ENCODE peak calls at places on chromosome 9, in eight cellular contexts. One of them, this sample, is unnamed.

GRCh38 chr9:94928696-94929372 is 202.3 kb downstream of the AOPEP start:
- DNase-seq in mucosa of descending colon: no peak
- DNase-seq in NCI-H510A: no peak
- DNase-seq in small intestine: no peak
- DNase-seq in NCI-H748 treated with DMSO at 0.1 percent for 48 hours: no peak
- DNase-seq in HL-60: no peak
- DNase-seq in HS-27A: no peak
- DNase-seq in Kasumi-1: no peak
- DNase-seq in this sample: no peak

GRCh38 chr9:98610196-98610595 is 98.5 kb downstream of the GABBR2 start:
- DNase-seq in mucosa of descending colon: no peak
- DNase-seq in HL-60: no peak
- DNase-seq in HS-27A: no peak
- DNase-seq in NCI-H748 treated with DMSO at 0.1 percent for 48 hours: no peak
- DNase-seq in NCI-H510A: no peak
- DNase-seq in Kasumi-1: no peak
- DNase-seq in small intestine: no peak
- DNase-seq in this sample: no peak

GRCh38 chr9:125028041-125028440 is 87.2 kb upstream of the GOLGA1 start:
- DNase-seq in mucosa of descending colon: no peak
- DNase-seq in NCI-H510A: no peak
- DNase-seq in NCI-H748 treated with DMSO at 0.1 percent for 48 hours: no peak
- DNase-seq in HL-60: no peak
- DNase-seq in small intestine: peak; percentile 7
- DNase-seq in Kasumi-1: no peak
- DNase-seq in HS-27A: no peak
- DNase-seq in this sample: no peak

GRCh38 chr9:2086971-2087370 is 71.8 kb downstream of the SMARCA2 start:
- DNase-seq in NCI-H748 treated with DMSO at 0.1 percent for 48 hours: no peak
- DNase-seq in HL-60: no peak
- DNase-seq in Kasumi-1: no peak
- DNase-seq in NCI-H510A: no peak
- DNase-seq in mucosa of descending colon: no peak
- DNase-seq in HS-27A: no peak
- DNase-seq in small intestine: no peak
- DNase-seq in this sample: no peak

GRCh38 chr9:32782476-32783167 is 718 bp upstream of the TMEM215 start:
- DNase-seq in HL-60: no peak
- DNase-seq in NCI-H510A: no peak
- DNase-seq in small intestine: no peak
- DNase-seq in mucosa of descending colon: no peak
- DNase-seq in NCI-H748 treated with DMSO at 0.1 percent for 48 hours: no peak
- DNase-seq in HS-27A: no peak
- DNase-seq in Kasumi-1: no peak
- DNase-seq in this sample: no peak

GRCh38 chr9:131959056-131959455 is 120.6 kb downstream of the MED27 start:
- DNase-seq in HL-60: no peak
- DNase-seq in Kasumi-1: no peak
- DNase-seq in NCI-H510A: no peak
- DNase-seq in mucosa of descending colon: no peak
- DNase-seq in HS-27A: no peak
- DNase-seq in small intestine: no peak
- DNase-seq in NCI-H748 treated with DMSO at 0.1 percent for 48 hours: no peak
- DNase-seq in this sample: no peak

GRCh38 chr9:126849811-126850210 is 10.6 kb upstream of the ZBTB34 start:
- DNase-seq in small intestine: no peak
- DNase-seq in HL-60: no peak
- DNase-seq in HS-27A: no peak
- DNase-seq in Kasumi-1: no peak
- DNase-seq in NCI-H748 treated with DMSO at 0.1 percent for 48 hours: no peak
- DNase-seq in mucosa of descending colon: no peak
- DNase-seq in NCI-H510A: no peak
- DNase-seq in this sample: no peak

GRCh38 chr9:136762221-136762691 is 2.1 kb downstream of the LCN15 start:
- DNase-seq in mucosa of descending colon: no peak
- DNase-seq in NCI-H510A: no peak
- DNase-seq in NCI-H748 treated with DMSO at 0.1 percent for 48 hours: no peak
- DNase-seq in HS-27A: no peak
- DNase-seq in small intestine: no peak
- DNase-seq in Kasumi-1: no peak
- DNase-seq in HL-60: no peak
- DNase-seq in this sample: no peak

GRCh38 chr9:130805510-130806387 is 29.3 kb upstream of the ABL1 start:
- DNase-seq in mucosa of descending colon: no peak
- DNase-seq in small intestine: no peak
- DNase-seq in NCI-H748 treated with DMSO at 0.1 percent for 48 hours: no peak
- DNase-seq in HL-60: no peak
- DNase-seq in NCI-H510A: no peak
- DNase-seq in Kasumi-1: peak; percentile 13
- DNase-seq in HS-27A: no peak
- DNase-seq in this sample: no peak

GRCh38 chr9:94779101-94779500 is 52.6 kb downstream of the AOPEP start:
- DNase-seq in HL-60: no peak
- DNase-seq in NCI-H748 treated with DMSO at 0.1 percent for 48 hours: no peak
- DNase-seq in mucosa of descending colon: no peak
- DNase-seq in HS-27A: no peak
- DNase-seq in NCI-H510A: no peak
- DNase-seq in Kasumi-1: no peak
- DNase-seq in small intestine: no peak
- DNase-seq in this sample: no peak

GRCh38 chr9:113631093-113631765 is 167.7 kb downstream of the RGS3 start:
- DNase-seq in NCI-H748 treated with DMSO at 0.1 percent for 48 hours: no peak
- DNase-seq in small intestine: no peak
- DNase-seq in Kasumi-1: no peak
- DNase-seq in HS-27A: no peak
- DNase-seq in HL-60: no peak
- DNase-seq in NCI-H510A: no peak
- DNase-seq in mucosa of descending colon: no peak
- DNase-seq in this sample: no peak

GRCh38 chr9:119968837-119969707 is 599.8 kb upstream of the BRINP1 start:
- DNase-seq in NCI-H748 treated with DMSO at 0.1 percent for 48 hours: peak; percentile 76
- DNase-seq in small intestine: peak; percentile 49
- DNase-seq in mucosa of descending colon: peak; percentile 73
- DNase-seq in HS-27A: no peak
- DNase-seq in NCI-H510A: peak; percentile 24
- DNase-seq in Kasumi-1: peak; percentile 57
- DNase-seq in HL-60: peak; percentile 18
- DNase-seq in this sample: peak; percentile 77

GRCh38 chr9:83304686-83305085 is 233.5 kb downstream of the FRMD3 start:
- DNase-seq in small intestine: no peak
- DNase-seq in HL-60: no peak
- DNase-seq in Kasumi-1: no peak
- DNase-seq in HS-27A: no peak
- DNase-seq in NCI-H748 treated with DMSO at 0.1 percent for 48 hours: no peak
- DNase-seq in mucosa of descending colon: peak; percentile 53
- DNase-seq in NCI-H510A: no peak
- DNase-seq in this sample: no peak

GRCh38 chr9:93003552-93004407 is 54.7 kb upstream of the SUSD3 start:
- DNase-seq in HL-60: peak; percentile 28
- DNase-seq in NCI-H510A: peak; percentile 42
- DNase-seq in Kasumi-1: peak; percentile 54
- DNase-seq in NCI-H748 treated with DMSO at 0.1 percent for 48 hours: peak; percentile 6
- DNase-seq in small intestine: peak; percentile 76
- DNase-seq in HS-27A: no peak
- DNase-seq in mucosa of descending colon: peak; percentile 78
- DNase-seq in this sample: peak; percentile 49

GRCh38 chr9:136058152-136058483 is 37.0 kb downstream of the NACC2 start:
- DNase-seq in NCI-H510A: no peak
- DNase-seq in Kasumi-1: no peak
- DNase-seq in small intestine: no peak
- DNase-seq in mucosa of descending colon: no peak
- DNase-seq in NCI-H748 treated with DMSO at 0.1 percent for 48 hours: no peak
- DNase-seq in HS-27A: no peak
- DNase-seq in HL-60: no peak
- DNase-seq in this sample: no peak

GRCh38 chr9:129863059-129863690 is 27.9 kb downstream of the USP20 start:
- DNase-seq in mucosa of descending colon: peak; percentile 29
- DNase-seq in NCI-H510A: no peak
- DNase-seq in NCI-H748 treated with DMSO at 0.1 percent for 48 hours: no peak
- DNase-seq in Kasumi-1: peak; percentile 96
- DNase-seq in HS-27A: no peak
- DNase-seq in HL-60: peak; percentile 77
- DNase-seq in small intestine: peak; percentile 60
- DNase-seq in this sample: peak; percentile 26

GRCh38 chr9:116073826-116074225 is 79.8 kb upstream of the PAPPA start:
- DNase-seq in small intestine: no peak
- DNase-seq in Kasumi-1: no peak
- DNase-seq in mucosa of descending colon: no peak
- DNase-seq in NCI-H748 treated with DMSO at 0.1 percent for 48 hours: no peak
- DNase-seq in NCI-H510A: no peak
- DNase-seq in HL-60: no peak
- DNase-seq in HS-27A: peak; percentile 41
- DNase-seq in this sample: no peak

GRCh38 chr9:88476491-88477271 is 58.3 kb upstream of the NXNL2 start:
- DNase-seq in small intestine: no peak
- DNase-seq in HL-60: no peak
- DNase-seq in Kasumi-1: no peak
- DNase-seq in mucosa of descending colon: no peak
- DNase-seq in HS-27A: no peak
- DNase-seq in NCI-H748 treated with DMSO at 0.1 percent for 48 hours: no peak
- DNase-seq in NCI-H510A: no peak
- DNase-seq in this sample: no peak

GRCh38 chr9:133980864-133981588 is 11.1 kb downstream of the VAV2 start:
- DNase-seq in mucosa of descending colon: no peak
- DNase-seq in HL-60: no peak
- DNase-seq in NCI-H748 treated with DMSO at 0.1 percent for 48 hours: no peak
- DNase-seq in Kasumi-1: no peak
- DNase-seq in small intestine: no peak
- DNase-seq in HS-27A: no peak
- DNase-seq in NCI-H510A: peak; percentile 61
- DNase-seq in this sample: no peak

GRCh38 chr9:37675661-37676060 is 24.9 kb downstream of the FRMPD1 start:
- DNase-seq in mucosa of descending colon: peak; percentile 46
- DNase-seq in NCI-H510A: peak; percentile 30
- DNase-seq in Kasumi-1: no peak
- DNase-seq in HS-27A: no peak
- DNase-seq in HL-60: no peak
- DNase-seq in NCI-H748 treated with DMSO at 0.1 percent for 48 hours: peak; percentile 30
- DNase-seq in small intestine: peak; percentile 36
- DNase-seq in this sample: no peak

GRCh38 chr9:69582544-69583297 is 89.5 kb downstream of the APBA1 start:
- DNase-seq in NCI-H510A: no peak
- DNase-seq in small intestine: no peak
- DNase-seq in NCI-H748 treated with DMSO at 0.1 percent for 48 hours: no peak
- DNase-seq in HL-60: no peak
- DNase-seq in mucosa of descending colon: peak; percentile 23
- DNase-seq in HS-27A: no peak
- DNase-seq in Kasumi-1: no peak
- DNase-seq in this sample: no peak

GRCh38 chr9:83538172-83538889 is at the start of gene FRMD3:
- DNase-seq in mucosa of descending colon: peak; percentile 78
- DNase-seq in NCI-H748 treated with DMSO at 0.1 percent for 48 hours: peak; percentile 50
- DNase-seq in Kasumi-1: peak; percentile 78
- DNase-seq in HL-60: peak; percentile 50
- DNase-seq in HS-27A: no peak
- DNase-seq in small intestine: peak; percentile 68
- DNase-seq in NCI-H510A: peak; percentile 84
- DNase-seq in this sample: peak; percentile 68

GRCh38 chr9:94743035-94743954 is 16.8 kb downstream of the AOPEP start:
- DNase-seq in NCI-H748 treated with DMSO at 0.1 percent for 48 hours: no peak
- DNase-seq in HS-27A: no peak
- DNase-seq in mucosa of descending colon: no peak
- DNase-seq in Kasumi-1: no peak
- DNase-seq in NCI-H510A: no peak
- DNase-seq in HL-60: no peak
- DNase-seq in small intestine: no peak
- DNase-seq in this sample: peak; percentile 58

GRCh38 chr9:73061131-73061530 is 90.5 kb upstream of the ANXA1 start:
- DNase-seq in small intestine: no peak
- DNase-seq in Kasumi-1: no peak
- DNase-seq in mucosa of descending colon: no peak
- DNase-seq in HL-60: no peak
- DNase-seq in HS-27A: no peak
- DNase-seq in NCI-H510A: no peak
- DNase-seq in NCI-H748 treated with DMSO at 0.1 percent for 48 hours: no peak
- DNase-seq in this sample: no peak

GRCh38 chr9:105054488-105054887 is 126.5 kb upstream of the ABCA1 start:
- DNase-seq in HS-27A: no peak
- DNase-seq in NCI-H510A: no peak
- DNase-seq in NCI-H748 treated with DMSO at 0.1 percent for 48 hours: no peak
- DNase-seq in HL-60: no peak
- DNase-seq in small intestine: no peak
- DNase-seq in mucosa of descending colon: peak; percentile 24
- DNase-seq in Kasumi-1: no peak
- DNase-seq in this sample: peak; percentile 78

GRCh38 chr9:78278177-78278777 is 18.6 kb upstream of the PSAT1 start:
- DNase-seq in HL-60: peak; percentile 22
- DNase-seq in small intestine: no peak
- DNase-seq in HS-27A: no peak
- DNase-seq in Kasumi-1: no peak
- DNase-seq in NCI-H748 treated with DMSO at 0.1 percent for 48 hours: no peak
- DNase-seq in NCI-H510A: no peak
- DNase-seq in mucosa of descending colon: no peak
- DNase-seq in this sample: no peak